ENCODE peak calls at places on chromosomes 1 and 21, in six cellular contexts. One of them, this sample, is unnamed.

GRCh38 chr21:45637883-45638282 is 5.6 kb upstream of the PCBP3 start:
- DNase-seq in heart right ventricle: no peak
- DNase-seq in Peyer's patch: no peak
- DNase-seq in neural progenitor cell: no peak
- DNase-seq in uterus: no peak
- DNase-seq in pancreas: no peak
- DNase-seq in this sample: no peak

GRCh38 chr1:10738125-10738746 is 58.2 kb downstream of the CASZ1 start:
- DNase-seq in Peyer's patch: no peak
- DNase-seq in heart right ventricle: no peak
- DNase-seq in neural progenitor cell: no peak
- DNase-seq in uterus: no peak
- DNase-seq in pancreas: peak; percentile 88
- DNase-seq in this sample: no peak

GRCh38 chr1:159483501-159483900 is 44.0 kb downstream of the OR10J1 start:
- DNase-seq in neural progenitor cell: no peak
- DNase-seq in heart right ventricle: no peak
- DNase-seq in Peyer's patch: no peak
- DNase-seq in uterus: no peak
- DNase-seq in pancreas: no peak
- DNase-seq in this sample: no peak

GRCh38 chr1:16615253-16616252 is 2.2 kb upstream of the NBPF1 start:
- DNase-seq in heart right ventricle: no peak
- DNase-seq in uterus: peak; percentile 23
- DNase-seq in neural progenitor cell: no peak
- DNase-seq in pancreas: peak; percentile 26
- DNase-seq in Peyer's patch: peak; percentile 20
- DNase-seq in this sample: no peak

GRCh38 chr1:55466343-55466742 is 251.2 kb upstream of the USP24 start:
- DNase-seq in Peyer's patch: no peak
- DNase-seq in uterus: no peak
- DNase-seq in heart right ventricle: no peak
- DNase-seq in neural progenitor cell: no peak
- DNase-seq in pancreas: no peak
- DNase-seq in this sample: no peak

GRCh38 chr1:15836772-15837669 is 10.5 kb upstream of the SPEN start:
- DNase-seq in pancreas: peak; percentile 50
- DNase-seq in uterus: peak; percentile 34
- DNase-seq in neural progenitor cell: peak; percentile 25
- DNase-seq in heart right ventricle: peak; percentile 45
- DNase-seq in Peyer's patch: peak; percentile 58
- DNase-seq in this sample: no peak

GRCh38 chr1:42784946-42785693 is at the start of gene TMEM269:
- DNase-seq in uterus: no peak
- DNase-seq in heart right ventricle: peak; percentile 26
- DNase-seq in pancreas: no peak
- DNase-seq in Peyer's patch: peak; percentile 20
- DNase-seq in neural progenitor cell: no peak
- DNase-seq in this sample: peak; percentile 2

GRCh38 chr1:30034627-30035521 is 688.5 kb downstream of the MATN1 start:
- DNase-seq in uterus: no peak
- DNase-seq in Peyer's patch: no peak
- DNase-seq in heart right ventricle: no peak
- DNase-seq in pancreas: no peak
- DNase-seq in neural progenitor cell: no peak
- DNase-seq in this sample: peak; percentile 7

GRCh38 chr21:32545948-32546441 is 39.3 kb downstream of the TCP10L start:
- DNase-seq in uterus: no peak
- DNase-seq in heart right ventricle: no peak
- DNase-seq in Peyer's patch: no peak
- DNase-seq in pancreas: no peak
- DNase-seq in neural progenitor cell: no peak
- DNase-seq in this sample: peak; percentile 42

GRCh38 chr1:156598731-156599432 is 2.4 kb downstream of the GPATCH4 start:
- DNase-seq in uterus: no peak
- DNase-seq in pancreas: no peak
- DNase-seq in Peyer's patch: no peak
- DNase-seq in neural progenitor cell: no peak
- DNase-seq in heart right ventricle: no peak
- DNase-seq in this sample: no peak

GRCh38 chr1:173204693-173205092 is 2.4 kb downstream of the TNFSF4 start:
- DNase-seq in Peyer's patch: no peak
- DNase-seq in pancreas: no peak
- DNase-seq in uterus: no peak
- DNase-seq in heart right ventricle: no peak
- DNase-seq in neural progenitor cell: no peak
- DNase-seq in this sample: peak; percentile 27

GRCh38 chr1:231590453-231591198 is 36.0 kb upstream of the DISC1 start:
- DNase-seq in pancreas: peak; percentile 21
- DNase-seq in uterus: peak; percentile 41
- DNase-seq in neural progenitor cell: peak; percentile 67
- DNase-seq in heart right ventricle: peak; percentile 22
- DNase-seq in Peyer's patch: no peak
- DNase-seq in this sample: peak; percentile 83

GRCh38 chr21:45576838-45577737 is 34.8 kb upstream of the SLC19A1 start:
- DNase-seq in Peyer's patch: no peak
- DNase-seq in uterus: no peak
- DNase-seq in heart right ventricle: no peak
- DNase-seq in pancreas: no peak
- DNase-seq in neural progenitor cell: no peak
- DNase-seq in this sample: no peak

GRCh38 chr21:46089285-46089684 is 8.6 kb upstream of the COL6A2 start:
- DNase-seq in pancreas: no peak
- DNase-seq in Peyer's patch: no peak
- DNase-seq in heart right ventricle: no peak
- DNase-seq in neural progenitor cell: no peak
- DNase-seq in uterus: no peak
- DNase-seq in this sample: no peak

GRCh38 chr1:228804640-228805413 is 69.5 kb downstream of the RHOU start:
- DNase-seq in Peyer's patch: no peak
- DNase-seq in neural progenitor cell: no peak
- DNase-seq in heart right ventricle: no peak
- DNase-seq in pancreas: no peak
- DNase-seq in uterus: peak; percentile 45
- DNase-seq in this sample: peak; percentile 74
- H3K4me3 ChIP-seq in Peyer's patch: no peak overlapping the region
- H3K4me3 ChIP-seq in neural progenitor cell: no peak overlapping the region
- H3K4me3 ChIP-seq in heart right ventricle: no peak overlapping the region
- H3K4me3 ChIP-seq in pancreas: no peak overlapping the region
- H3K4me3 ChIP-seq in uterus: no peak overlapping the region
- H3K4me3 ChIP-seq in this sample: no peak overlapping the region

DNA sequence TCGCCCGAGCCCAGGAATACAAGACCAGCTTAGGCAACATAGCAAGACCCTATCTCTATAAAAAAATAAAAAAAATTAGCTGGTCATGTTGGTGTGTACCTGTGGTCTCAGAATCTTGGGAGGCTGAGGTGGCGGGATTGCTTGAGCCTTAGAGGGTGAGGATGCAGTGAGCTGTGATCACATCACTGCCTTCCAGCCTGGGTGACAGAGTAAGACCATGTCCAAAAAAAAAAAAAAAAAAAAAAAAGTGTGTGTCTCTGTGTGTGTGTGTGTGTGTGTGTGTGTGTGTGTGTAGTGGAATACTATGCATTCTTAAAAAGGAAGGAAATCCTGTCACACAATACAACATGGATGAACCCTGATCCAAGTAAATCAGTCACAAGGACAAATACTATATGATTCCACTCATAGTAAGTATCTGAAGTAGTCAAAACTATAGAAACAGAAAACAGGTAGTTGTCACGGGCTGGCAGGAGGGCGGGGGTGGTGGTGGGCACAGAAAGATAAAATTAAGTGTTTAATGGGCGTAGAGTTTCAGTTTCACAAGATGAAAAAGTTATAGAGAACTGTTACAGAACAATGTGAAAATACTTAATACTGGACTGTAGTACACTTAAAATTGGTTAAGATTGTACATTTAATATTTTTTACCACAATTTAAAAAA is 47.8 kb downstream of the SELENOF start:
- DNase-seq in heart right ventricle: no peak
- DNase-seq in pancreas: no peak
- DNase-seq in neural progenitor cell: no peak
- DNase-seq in Peyer's patch: peak; percentile 39
- DNase-seq in uterus: no peak
- DNase-seq in this sample: no peak
- H3K4me3 ChIP-seq in heart right ventricle: no peak overlapping the region
- H3K4me3 ChIP-seq in pancreas: no peak overlapping the region
- H3K4me3 ChIP-seq in neural progenitor cell: no peak overlapping the region
- H3K4me3 ChIP-seq in Peyer's patch: no peak overlapping the region
- H3K4me3 ChIP-seq in uterus: no peak overlapping the region
- H3K4me3 ChIP-seq in this sample: no peak overlapping the region

DNA sequence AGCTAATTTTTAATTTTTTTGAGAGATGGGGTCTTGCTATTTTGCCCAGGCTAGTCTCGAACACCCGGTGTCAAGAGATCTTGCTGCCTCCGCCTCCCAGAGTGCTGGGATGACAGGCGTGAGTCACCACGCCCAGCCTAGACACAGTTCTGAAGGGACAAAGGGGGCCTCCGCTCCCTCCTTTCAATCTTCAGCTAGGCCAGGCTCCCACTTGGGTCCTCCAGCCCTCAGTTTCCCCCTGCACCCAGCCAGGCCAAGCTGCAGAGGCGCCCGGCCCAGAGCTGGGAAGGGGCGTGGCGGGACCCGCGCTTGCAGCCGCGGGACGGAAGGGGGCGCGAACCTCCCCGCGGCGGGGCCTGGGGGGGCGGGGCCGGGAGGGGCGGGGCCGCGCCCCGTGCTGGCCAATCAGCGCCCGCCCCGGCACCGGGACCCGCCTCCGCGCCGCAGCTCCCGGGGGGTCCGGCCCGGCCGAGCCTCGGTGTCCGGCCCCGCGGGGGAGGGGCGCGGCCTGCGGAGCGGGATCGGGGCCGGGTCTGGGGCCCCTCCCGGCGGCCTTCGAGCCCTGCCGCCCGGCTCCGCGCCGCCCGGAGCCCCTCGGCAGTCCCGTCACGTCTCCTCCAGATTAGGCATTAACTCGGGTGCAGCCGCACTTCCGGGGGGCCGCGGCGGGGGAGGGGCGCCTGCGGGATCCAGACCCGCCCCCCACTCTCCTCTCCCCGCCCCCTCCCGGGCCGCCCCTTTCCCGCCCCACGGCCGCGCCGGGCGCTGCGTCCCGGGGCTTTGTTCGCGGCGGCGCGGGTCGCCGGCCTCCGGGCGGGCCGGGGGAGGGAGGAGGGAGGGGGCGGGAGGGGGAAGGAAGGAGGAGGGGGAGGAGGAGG is 559 bp upstream of the AGRN start:
- DNase-seq in pancreas: peak; percentile 91
- DNase-seq in uterus: peak; percentile 76
- DNase-seq in heart right ventricle: peak; percentile 88
- DNase-seq in neural progenitor cell: peak; percentile 95
- DNase-seq in Peyer's patch: peak; percentile 80
- DNase-seq in this sample: peak; percentile 90
- H3K4me3 ChIP-seq in pancreas: peak overlapping the region; percentile 79
- H3K4me3 ChIP-seq in uterus: peak overlapping the region; percentile 57
- H3K4me3 ChIP-seq in heart right ventricle: no peak overlapping the region
- H3K4me3 ChIP-seq in neural progenitor cell: peak overlapping the region; percentile 69
- H3K4me3 ChIP-seq in Peyer's patch: peak overlapping the region; percentile 83
- H3K4me3 ChIP-seq in this sample: peak overlapping the region; percentile 29

DNA sequence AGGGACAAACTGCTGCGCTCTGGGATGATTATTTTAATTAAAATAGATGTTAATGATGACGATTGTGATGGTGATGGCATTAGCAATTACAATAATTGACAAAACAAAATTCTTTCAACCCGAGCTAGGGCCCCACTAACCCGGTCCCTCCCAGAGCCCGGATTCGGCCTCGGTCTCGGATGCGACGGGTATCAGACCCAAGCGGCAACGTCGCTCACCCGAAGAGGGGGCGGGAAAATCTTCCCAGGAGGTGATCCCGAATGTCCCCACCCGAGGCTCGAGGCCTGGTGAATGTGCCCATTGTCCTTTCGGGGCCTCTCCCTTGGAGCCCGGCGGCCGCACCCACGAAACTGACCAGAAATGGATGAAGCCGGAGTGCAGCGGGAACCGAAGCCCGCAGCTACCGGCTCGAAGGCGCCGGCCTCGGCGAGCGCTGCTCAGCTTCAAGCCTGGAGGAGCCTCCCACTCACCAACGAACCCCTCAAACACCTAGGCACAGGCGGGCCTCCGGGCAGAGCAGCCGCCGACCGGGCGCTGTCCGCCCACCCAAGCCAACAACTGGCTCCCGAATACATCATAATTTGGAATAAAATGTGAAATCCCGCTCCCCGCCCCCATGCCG is 1.2 kb downstream of the TAL1 start:
- DNase-seq in Peyer's patch: no peak
- DNase-seq in pancreas: no peak
- DNase-seq in neural progenitor cell: peak; percentile 69
- DNase-seq in heart right ventricle: peak; percentile 36
- DNase-seq in uterus: no peak
- DNase-seq in this sample: no peak
- H3K4me3 ChIP-seq in Peyer's patch: peak overlapping the region; percentile 27
- H3K4me3 ChIP-seq in pancreas: peak overlapping the region; percentile 7
- H3K4me3 ChIP-seq in neural progenitor cell: no peak overlapping the region
- H3K4me3 ChIP-seq in heart right ventricle: peak overlapping the region; percentile 58
- H3K4me3 ChIP-seq in uterus: peak overlapping the region; percentile 27
- H3K4me3 ChIP-seq in this sample: no peak overlapping the region

GRCh38 chr21:23886828-23887708 is 1720.2 kb downstream of the MRPL39 start:
- DNase-seq in uterus: no peak
- DNase-seq in Peyer's patch: no peak
- DNase-seq in neural progenitor cell: no peak
- DNase-seq in heart right ventricle: no peak
- DNase-seq in pancreas: no peak
- DNase-seq in this sample: no peak
- H3K4me3 ChIP-seq in uterus: no peak overlapping the region
- H3K4me3 ChIP-seq in Peyer's patch: no peak overlapping the region
- H3K4me3 ChIP-seq in neural progenitor cell: no peak overlapping the region
- H3K4me3 ChIP-seq in heart right ventricle: no peak overlapping the region
- H3K4me3 ChIP-seq in pancreas: no peak overlapping the region
- H3K4me3 ChIP-seq in this sample: no peak overlapping the region

GRCh38 chr1:1080122-1080753 is 6.1 kb upstream of the RNF223 start:
- DNase-seq in pancreas: peak; percentile 76
- DNase-seq in neural progenitor cell: peak; percentile 81
- DNase-seq in uterus: no peak
- DNase-seq in heart right ventricle: peak; percentile 60
- DNase-seq in Peyer's patch: no peak
- DNase-seq in this sample: peak; percentile 33
- H3K4me3 ChIP-seq in pancreas: peak overlapping the region; percentile 21
- H3K4me3 ChIP-seq in neural progenitor cell: peak overlapping the region; percentile 36
- H3K4me3 ChIP-seq in uterus: peak overlapping the region; percentile 8
- H3K4me3 ChIP-seq in heart right ventricle: peak overlapping the region; percentile 8
- H3K4me3 ChIP-seq in Peyer's patch: peak overlapping the region; percentile 22
- H3K4me3 ChIP-seq in this sample: peak overlapping the region; percentile 22

DNA sequence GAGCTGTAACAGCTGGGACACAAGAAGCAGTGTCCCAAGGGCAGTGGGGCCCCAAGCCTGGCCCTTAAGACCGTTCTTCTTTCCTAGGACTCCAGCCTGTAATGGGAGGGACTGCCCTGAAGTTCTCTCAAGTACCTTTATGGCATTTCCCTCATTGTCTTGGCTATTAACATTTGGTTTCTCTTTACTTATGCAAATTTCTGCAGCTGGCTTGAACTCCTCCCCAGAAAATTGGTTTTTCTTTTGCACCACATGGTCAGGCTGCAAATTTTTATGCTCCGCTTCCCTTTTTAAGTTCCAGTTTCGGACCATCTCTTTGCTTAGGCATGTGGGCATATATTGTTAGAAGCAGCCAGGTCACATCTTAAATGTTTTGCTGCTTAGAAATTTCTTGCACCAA is 3.1 kb upstream of the MROH9 start:
- DNase-seq in uterus: no peak
- DNase-seq in Peyer's patch: no peak
- DNase-seq in pancreas: no peak
- DNase-seq in heart right ventricle: no peak
- DNase-seq in neural progenitor cell: no peak
- DNase-seq in this sample: no peak
- H3K4me3 ChIP-seq in uterus: no peak overlapping the region
- H3K4me3 ChIP-seq in Peyer's patch: no peak overlapping the region
- H3K4me3 ChIP-seq in pancreas: no peak overlapping the region
- H3K4me3 ChIP-seq in heart right ventricle: no peak overlapping the region
- H3K4me3 ChIP-seq in neural progenitor cell: no peak overlapping the region
- H3K4me3 ChIP-seq in this sample: no peak overlapping the region

This sample was measured in cardiac fibroblast.